ENCODE peak calls at places on chromosomes 11 and 22, in eight cellular contexts. L, M, I, W, S, O, Z and A are unnamed samples.

GRCh38 chr22:17258015-17258827 is 39.0 kb upstream of the ADA2 start:
- DNase-seq in M (peak; percentile 80), S (no peak), L (peak; percentile 90), W (peak; percentile 94), Z (peak; percentile 69), O (peak; percentile 50), I (no peak), A (peak; percentile 9)

GRCh38 chr11:130399196-130399595 is 29.2 kb downstream of the ADAMTS8 start:
- DNase-seq in M (no peak), I (no peak), W (no peak), O (no peak), Z (no peak), L (no peak), S (no peak), A (no peak)

GRCh38 chr22:46064966-46065666 is 85.2 kb upstream of the PPARA start:
- DNase-seq in Z (peak; percentile 51), M (no peak), O (no peak), S (peak; percentile 9), I (no peak), L (no peak), W (peak; percentile 21), A (no peak)

GRCh38 chr22:27032121-27032761 is 374.9 kb downstream of the MIAT start:
- DNase-seq in I (no peak), O (no peak), W (peak; percentile 9), M (no peak), S (peak; percentile 54), L (no peak), Z (no peak), A (no peak)

GRCh38 chr22:44393066-44393465 is 80.3 kb upstream of the SHISAL1 start:
- DNase-seq in S (no peak), O (no peak), M (no peak), L (no peak), I (no peak), W (no peak), Z (peak; percentile 45), A (no peak)

GRCh38 chr11:359181-359714 is 10.1 kb upstream of the B4GALNT4 start:
- DNase-seq in Z (peak; percentile 51), M (no peak), L (peak; percentile 30), O (peak; percentile 29), W (no peak), I (no peak), S (no peak), A (no peak)

GRCh38 chr11:15565846-15566245 is 451.1 kb downstream of the INSC start:
- DNase-seq in S (no peak), L (no peak), I (no peak), M (peak; percentile 32), W (peak; percentile 86), O (no peak), Z (no peak), A (no peak)

GRCh38 chr11:7577883-7578242 is 64.1 kb downstream of the PPFIBP2 start:
- DNase-seq in O (no peak), W (peak; percentile 44), Z (no peak), I (no peak), S (no peak), L (peak; percentile 26), M (no peak), A (no peak)

GRCh38 chr11:77884186-77884828 is 63.4 kb downstream of the AAMDC start:
- DNase-seq in Z (no peak), O (no peak), M (no peak), S (no peak), L (no peak), W (no peak), I (no peak), A (no peak)

GRCh38 chr22:26724414-26724813 is 67.0 kb downstream of the MIAT start:
- DNase-seq in I (no peak), Z (no peak), L (no peak), O (no peak), S (no peak), W (no peak), M (no peak), A (no peak)

GRCh38 chr22:29663230-29663826 is 56.5 kb upstream of the CABP7 start:
- DNase-seq in L (no peak), W (no peak), O (no peak), M (no peak), Z (no peak), I (no peak), S (no peak), A (no peak)

GRCh38 chr22:36336246-36337182 is 51.3 kb downstream of the MYH9 start:
- DNase-seq in Z (no peak), O (no peak), W (no peak), L (no peak), M (no peak), S (no peak), I (no peak), A (no peak)

GRCh38 chr22:23409976-23410375 is 170.1 kb downstream of the IGLL1 start:
- DNase-seq in Z (no peak), O (no peak), I (no peak), M (no peak), L (no peak), S (no peak), W (no peak), A (no peak)

GRCh38 chr11:111521132-111521531 is 6.6 kb downstream of the HOATZ start:
- DNase-seq in W (no peak), S (no peak), I (no peak), L (no peak), O (no peak), M (no peak), Z (no peak), A (no peak)

GRCh38 chr11:70745936-70746335 is 347.6 kb downstream of the CTTN start:
- DNase-seq in I (no peak), O (no peak), W (no peak), M (no peak), L (no peak), Z (no peak), S (no peak), A (no peak)

GRCh38 chr11:83054904-83055380 is 16.8 kb downstream of the RAB30 start:
- DNase-seq in O (no peak), S (no peak), L (no peak), I (no peak), M (no peak), Z (no peak), W (peak; percentile 95), A (peak; percentile 30)

GRCh38 chr11:75536786-75537629 is 11.3 kb upstream of the GDPD5 start:
- DNase-seq in S (no peak), L (peak; percentile 37), Z (no peak), W (no peak), I (no peak), M (no peak), O (peak; percentile 48), A (peak; percentile 69)

GRCh38 chr11:94958118-94958517 is 15.2 kb downstream of the CWC15 start:
- DNase-seq in W (no peak), O (no peak), L (no peak), S (no peak), Z (no peak), I (no peak), M (no peak), A (no peak)

GRCh38 chr11:46337626-46338345 is 9.5 kb upstream of the DGKZ start:
- DNase-seq in I (no peak), Z (no peak), M (no peak), S (no peak), O (no peak), W (no peak), L (no peak), A (no peak)

GRCh38 chr11:135075740-135076139 is 663.7 kb upstream of the B3GAT1 start:
- DNase-seq in M (no peak), O (peak; percentile 16), Z (peak; percentile 79), S (no peak), I (no peak), W (no peak), L (peak; percentile 56), A (peak; percentile 56)

GRCh38 chr11:12704049-12704448 is 29.8 kb downstream of the TEAD1 start:
- DNase-seq in L (no peak), Z (no peak), S (no peak), W (no peak), I (no peak), O (no peak), M (no peak), A (no peak)

GRCh38 chr11:70727899-70728620 is 329.7 kb downstream of the CTTN start:
- DNase-seq in I (no peak), S (no peak), Z (no peak), W (peak; percentile 72), O (no peak), L (no peak), M (no peak), A (no peak)

GRCh38 chr22:29071261-29072045 is 1.4 kb upstream of the KREMEN1 start:
- DNase-seq in L (peak; percentile 53), I (no peak), S (no peak), O (no peak), W (peak; percentile 45), Z (no peak), M (no peak), A (peak; percentile 34)

GRCh38 chr11:129013737-129014475 is 71.2 kb upstream of the TP53AIP1 start:
- DNase-seq in I (no peak), S (no peak), O (no peak), W (no peak), L (no peak), Z (no peak), M (no peak), A (no peak)

GRCh38 chr11:110793556-110793955 is 81.3 kb upstream of the ARHGAP20 start:
- DNase-seq in L (no peak), W (no peak), I (no peak), Z (no peak), M (no peak), O (no peak), S (no peak), A (no peak)

GRCh38 chr11:76588455-76589325 is 81.9 kb downstream of the LRRC32 start:
- DNase-seq in S (no peak), Z (no peak), W (no peak), M (peak; percentile 84), O (no peak), I (no peak), L (peak; percentile 70), A (no peak)